ENCODE peak calls at places on chromosome 10, in ten cellular contexts. One of them, this sample, is unnamed.

GRCh38 chr10:73039635-73040034 is 57.0 kb downstream of the P4HA1 start:
- DNase-seq in GM23248: peak
- DNase-seq in endodermal cell: no peak
- DNase-seq in cardiac muscle cell: no peak
- DNase-seq in fibroblast of lung: peak
- DNase-seq in body of pancreas: no peak
- DNase-seq in lower lobe of right lung: no peak
- DNase-seq in psoas muscle: no peak
- DNase-seq in left ventricle myocardium inferior: no peak
- DNase-seq in HepG2: no peak
- DNase-seq in this sample: no peak

GRCh38 chr10:125548356-125548755 is 134.6 kb downstream of the TEX36 start:
- DNase-seq in fibroblast of lung: no peak
- DNase-seq in left ventricle myocardium inferior: no peak
- DNase-seq in cardiac muscle cell: no peak
- DNase-seq in HepG2: no peak
- DNase-seq in psoas muscle: no peak
- DNase-seq in GM23248: no peak
- DNase-seq in body of pancreas: no peak
- DNase-seq in endodermal cell: peak
- DNase-seq in lower lobe of right lung: no peak
- DNase-seq in this sample: no peak

GRCh38 chr10:75429159-75429827 is 2.1 kb upstream of the LRMDA start:
- DNase-seq in lower lobe of right lung: no peak
- DNase-seq in body of pancreas: no peak
- DNase-seq in HepG2: no peak
- DNase-seq in GM23248: no peak
- DNase-seq in left ventricle myocardium inferior: no peak
- DNase-seq in cardiac muscle cell: no peak
- DNase-seq in fibroblast of lung: no peak
- DNase-seq in endodermal cell: peak
- DNase-seq in psoas muscle: no peak
- DNase-seq in this sample: peak

GRCh38 chr10:87675396-87676376 is 16.0 kb downstream of the PAPSS2 start:
- DNase-seq in cardiac muscle cell: no peak
- DNase-seq in fibroblast of lung: peak
- DNase-seq in psoas muscle: no peak
- DNase-seq in endodermal cell: no peak
- DNase-seq in body of pancreas: no peak
- DNase-seq in HepG2: no peak
- DNase-seq in lower lobe of right lung: no peak
- DNase-seq in GM23248: peak
- DNase-seq in left ventricle myocardium inferior: no peak
- DNase-seq in this sample: no peak

GRCh38 chr10:44195120-44196007 is 189.5 kb downstream of the CXCL12 start:
- DNase-seq in endodermal cell: no peak
- DNase-seq in GM23248: peak
- DNase-seq in cardiac muscle cell: peak
- DNase-seq in left ventricle myocardium inferior: peak
- DNase-seq in psoas muscle: peak
- DNase-seq in lower lobe of right lung: no peak
- DNase-seq in fibroblast of lung: peak
- DNase-seq in body of pancreas: peak
- DNase-seq in HepG2: peak
- DNase-seq in this sample: peak

GRCh38 chr10:4691776-4692175 is 134.2 kb upstream of the AKR1E2 start:
- DNase-seq in left ventricle myocardium inferior: no peak
- DNase-seq in fibroblast of lung: peak
- DNase-seq in body of pancreas: no peak
- DNase-seq in HepG2: no peak
- DNase-seq in cardiac muscle cell: no peak
- DNase-seq in endodermal cell: no peak
- DNase-seq in lower lobe of right lung: no peak
- DNase-seq in psoas muscle: no peak
- DNase-seq in GM23248: peak
- DNase-seq in this sample: no peak

GRCh38 chr10:112827091-112827490 is 123.0 kb upstream of the TCF7L2 start:
- DNase-seq in endodermal cell: no peak
- DNase-seq in cardiac muscle cell: no peak
- DNase-seq in body of pancreas: no peak
- DNase-seq in HepG2: no peak
- DNase-seq in fibroblast of lung: no peak
- DNase-seq in psoas muscle: no peak
- DNase-seq in GM23248: no peak
- DNase-seq in lower lobe of right lung: no peak
- DNase-seq in left ventricle myocardium inferior: no peak
- DNase-seq in this sample: no peak

GRCh38 chr10:98038333-98038732 is 7.9 kb upstream of the CRTAC1 start:
- DNase-seq in left ventricle myocardium inferior: no peak
- DNase-seq in HepG2: no peak
- DNase-seq in psoas muscle: no peak
- DNase-seq in endodermal cell: peak
- DNase-seq in fibroblast of lung: no peak
- DNase-seq in lower lobe of right lung: peak
- DNase-seq in GM23248: no peak
- DNase-seq in cardiac muscle cell: no peak
- DNase-seq in body of pancreas: no peak
- DNase-seq in this sample: no peak

GRCh38 chr10:86592413-86592812 is 61.9 kb upstream of the OPN4 start:
- DNase-seq in left ventricle myocardium inferior: no peak
- DNase-seq in body of pancreas: no peak
- DNase-seq in endodermal cell: peak
- DNase-seq in HepG2: peak
- DNase-seq in cardiac muscle cell: peak
- DNase-seq in psoas muscle: no peak
- DNase-seq in GM23248: no peak
- DNase-seq in fibroblast of lung: no peak
- DNase-seq in lower lobe of right lung: no peak
- DNase-seq in this sample: no peak

GRCh38 chr10:93813507-93814465 is 56.0 kb downstream of the LGI1 start:
- DNase-seq in psoas muscle: peak
- DNase-seq in cardiac muscle cell: peak
- DNase-seq in fibroblast of lung: peak
- DNase-seq in body of pancreas: peak
- DNase-seq in GM23248: peak
- DNase-seq in left ventricle myocardium inferior: peak
- DNase-seq in endodermal cell: peak
- DNase-seq in HepG2: peak
- DNase-seq in lower lobe of right lung: peak
- DNase-seq in this sample: peak
- H3K4me3 ChIP-seq in psoas muscle: no peak
- H3K4me3 ChIP-seq in cardiac muscle cell: no peak
- H3K4me3 ChIP-seq in fibroblast of lung: no peak
- H3K4me3 ChIP-seq in body of pancreas: no peak
- H3K4me3 ChIP-seq in GM23248: no peak
- H3K4me3 ChIP-seq in left ventricle myocardium inferior: no peak
- H3K4me3 ChIP-seq in endodermal cell: no peak
- H3K4me3 ChIP-seq in HepG2: no peak
- H3K4me3 ChIP-seq in lower lobe of right lung: no peak
- H3K4me3 ChIP-seq in this sample: no peak

DNA sequence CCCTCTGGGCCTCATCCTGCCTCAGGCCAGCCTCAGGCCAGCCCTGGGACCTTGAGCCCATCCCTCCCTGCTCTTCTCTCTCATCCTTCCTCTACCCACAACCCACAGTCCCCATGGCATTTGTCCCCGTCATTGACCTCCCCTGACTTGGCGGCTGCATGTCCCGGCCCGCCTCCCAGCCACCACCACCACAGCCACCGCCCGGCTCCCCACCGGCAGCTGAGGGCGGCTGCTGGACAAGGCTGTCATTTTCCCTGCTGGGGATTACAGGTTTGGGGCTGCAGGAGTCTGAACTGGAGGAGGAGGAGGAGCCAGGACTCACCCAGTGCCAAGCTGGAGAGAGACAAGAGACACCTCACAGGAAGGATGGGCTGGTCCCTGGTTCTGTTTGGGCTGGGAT is 112.9 kb downstream of the ZMIZ1 start:
- DNase-seq in psoas muscle: no peak
- DNase-seq in cardiac muscle cell: no peak
- DNase-seq in HepG2: no peak
- DNase-seq in endodermal cell: no peak
- DNase-seq in body of pancreas: no peak
- DNase-seq in lower lobe of right lung: no peak
- DNase-seq in fibroblast of lung: no peak
- DNase-seq in GM23248: no peak
- DNase-seq in left ventricle myocardium inferior: no peak
- DNase-seq in this sample: no peak
- H3K27ac ChIP-seq in psoas muscle: no peak
- H3K27ac ChIP-seq in cardiac muscle cell: peak
- H3K27ac ChIP-seq in HepG2: peak
- H3K27ac ChIP-seq in endodermal cell: peak
- H3K27ac ChIP-seq in body of pancreas: no peak
- H3K27ac ChIP-seq in lower lobe of right lung: peak
- H3K27ac ChIP-seq in fibroblast of lung: peak
- H3K27ac ChIP-seq in GM23248: no peak
- H3K27ac ChIP-seq in left ventricle myocardium inferior: peak
- H3K27ac ChIP-seq in this sample: no peak

DNA sequence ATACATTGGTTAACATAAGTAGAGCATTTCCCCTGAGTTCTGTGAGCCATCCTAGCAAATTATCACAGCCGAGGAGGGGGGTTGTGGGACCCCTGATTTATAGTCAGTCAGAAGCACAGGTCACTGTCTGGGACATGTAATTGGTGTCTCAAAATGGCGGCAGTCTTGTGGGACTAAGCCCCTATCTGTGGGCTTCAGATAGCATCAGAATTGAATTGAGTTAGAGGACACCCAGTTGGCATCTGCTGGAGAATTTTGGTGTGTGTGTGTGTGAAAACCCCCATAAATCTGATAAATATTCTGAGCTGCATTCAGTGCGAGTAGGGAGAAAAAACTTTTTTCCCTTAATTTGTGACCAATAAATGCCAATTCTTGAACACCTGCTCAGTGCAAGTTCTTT is 6.5 kb upstream of the TET1 start:
- DNase-seq in psoas muscle: no peak
- DNase-seq in cardiac muscle cell: no peak
- DNase-seq in left ventricle myocardium inferior: no peak
- DNase-seq in lower lobe of right lung: no peak
- DNase-seq in HepG2: no peak
- DNase-seq in body of pancreas: no peak
- DNase-seq in endodermal cell: no peak
- DNase-seq in GM23248: no peak
- DNase-seq in fibroblast of lung: no peak
- DNase-seq in this sample: no peak
- H3K4me3 ChIP-seq in psoas muscle: no peak
- H3K4me3 ChIP-seq in cardiac muscle cell: no peak
- H3K4me3 ChIP-seq in left ventricle myocardium inferior: no peak
- H3K4me3 ChIP-seq in lower lobe of right lung: no peak
- H3K4me3 ChIP-seq in HepG2: no peak
- H3K4me3 ChIP-seq in body of pancreas: no peak
- H3K4me3 ChIP-seq in endodermal cell: no peak
- H3K4me3 ChIP-seq in GM23248: no peak
- H3K4me3 ChIP-seq in fibroblast of lung: no peak
- H3K4me3 ChIP-seq in this sample: no peak

GRCh38 chr10:62082270-62082669 is 180.8 kb downstream of the ARID5B start:
- DNase-seq in HepG2: peak
- DNase-seq in fibroblast of lung: no peak
- DNase-seq in cardiac muscle cell: no peak
- DNase-seq in lower lobe of right lung: no peak
- DNase-seq in psoas muscle: no peak
- DNase-seq in endodermal cell: no peak
- DNase-seq in body of pancreas: no peak
- DNase-seq in left ventricle myocardium inferior: no peak
- DNase-seq in GM23248: no peak
- DNase-seq in this sample: no peak

GRCh38 chr10:62079885-62080559 is 178.5 kb downstream of the ARID5B start:
- DNase-seq in HepG2: no peak
- DNase-seq in GM23248: no peak
- DNase-seq in cardiac muscle cell: no peak
- DNase-seq in fibroblast of lung: no peak
- DNase-seq in left ventricle myocardium inferior: no peak
- DNase-seq in lower lobe of right lung: no peak
- DNase-seq in psoas muscle: no peak
- DNase-seq in body of pancreas: no peak
- DNase-seq in endodermal cell: no peak
- DNase-seq in this sample: no peak

GRCh38 chr10:62082729-62083412 is 181.4 kb downstream of the ARID5B start:
- DNase-seq in HepG2: peak
- DNase-seq in cardiac muscle cell: peak
- DNase-seq in psoas muscle: no peak
- DNase-seq in GM23248: peak
- DNase-seq in lower lobe of right lung: no peak
- DNase-seq in fibroblast of lung: peak
- DNase-seq in endodermal cell: no peak
- DNase-seq in left ventricle myocardium inferior: no peak
- DNase-seq in body of pancreas: no peak
- DNase-seq in this sample: no peak

GRCh38 chr10:62081322-62081945 is 179.9 kb downstream of the ARID5B start:
- DNase-seq in lower lobe of right lung: no peak
- DNase-seq in HepG2: no peak
- DNase-seq in endodermal cell: no peak
- DNase-seq in cardiac muscle cell: no peak
- DNase-seq in body of pancreas: no peak
- DNase-seq in GM23248: peak
- DNase-seq in psoas muscle: no peak
- DNase-seq in fibroblast of lung: peak
- DNase-seq in left ventricle myocardium inferior: no peak
- DNase-seq in this sample: no peak

DNA sequence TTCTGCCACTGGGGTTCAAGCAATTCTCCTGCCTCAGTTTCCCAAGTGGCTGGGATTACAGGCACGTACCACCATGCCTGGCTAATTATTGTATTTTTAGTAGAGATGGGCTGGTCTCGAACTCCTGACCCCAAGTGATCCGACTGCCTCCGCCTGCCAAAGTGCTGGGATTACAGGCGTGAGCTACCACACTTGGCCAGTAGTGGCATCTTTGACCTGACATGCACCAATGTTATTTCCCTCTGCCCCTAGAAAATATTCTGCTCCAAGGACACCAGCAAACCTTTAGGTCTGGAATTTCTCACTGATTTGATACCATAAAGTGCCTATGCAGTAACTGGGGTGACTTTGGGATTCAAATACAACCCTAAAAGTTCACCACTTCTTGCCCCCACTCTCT is 179.4 kb downstream of the ARID5B start:
- DNase-seq in endodermal cell: no peak
- DNase-seq in psoas muscle: no peak
- DNase-seq in HepG2: no peak
- DNase-seq in fibroblast of lung: no peak
- DNase-seq in body of pancreas: no peak
- DNase-seq in left ventricle myocardium inferior: no peak
- DNase-seq in lower lobe of right lung: no peak
- DNase-seq in GM23248: no peak
- DNase-seq in cardiac muscle cell: no peak
- DNase-seq in this sample: no peak
- H3K27ac ChIP-seq in endodermal cell: no peak
- H3K27ac ChIP-seq in psoas muscle: peak
- H3K27ac ChIP-seq in HepG2: peak
- H3K27ac ChIP-seq in fibroblast of lung: no peak
- H3K27ac ChIP-seq in body of pancreas: no peak
- H3K27ac ChIP-seq in left ventricle myocardium inferior: peak
- H3K27ac ChIP-seq in lower lobe of right lung: peak
- H3K27ac ChIP-seq in GM23248: peak
- H3K27ac ChIP-seq in cardiac muscle cell: no peak
- H3K27ac ChIP-seq in this sample: no peak